ENCODE peak calls at places on chromosome 21, in four cellular contexts. One of them, this sample, is unnamed.

GRCh38 chr21:17610862-17611261 is 1.8 kb downstream of the BTG3 start:
- DNase-seq in substantia nigra: no peak
- DNase-seq in right cardiac atrium: no peak
- DNase-seq in stimulated activated CD4-positive, alpha-beta T cell treated with anti-CD3 and anti-CD28 coated beads, Interleukin-2, amount 100 ng/mL, for 48 hours: no peak
- DNase-seq in this sample: no peak

GRCh38 chr21:32329331-32329730 is 30.7 kb downstream of the MRAP start:
- DNase-seq in substantia nigra: no peak
- DNase-seq in right cardiac atrium: no peak
- DNase-seq in stimulated activated CD4-positive, alpha-beta T cell treated with anti-CD3 and anti-CD28 coated beads, Interleukin-2, amount 100 ng/mL, for 48 hours: no peak
- DNase-seq in this sample: no peak

GRCh38 chr21:17775431-17776126 is 43.6 kb downstream of the C21orf91 start:
- DNase-seq in substantia nigra: no peak
- DNase-seq in right cardiac atrium: no peak
- DNase-seq in stimulated activated CD4-positive, alpha-beta T cell treated with anti-CD3 and anti-CD28 coated beads, Interleukin-2, amount 100 ng/mL, for 48 hours: no peak
- DNase-seq in this sample: peak

GRCh38 chr21:45971487-45972352 is 9.8 kb upstream of the COL6A1 start:
- DNase-seq in substantia nigra: no peak
- DNase-seq in right cardiac atrium: peak
- DNase-seq in stimulated activated CD4-positive, alpha-beta T cell treated with anti-CD3 and anti-CD28 coated beads, Interleukin-2, amount 100 ng/mL, for 48 hours: no peak
- DNase-seq in this sample: peak

GRCh38 chr21:38699048-38699447 is 106.7 kb upstream of the ETS2 start:
- DNase-seq in substantia nigra: no peak
- DNase-seq in right cardiac atrium: no peak
- DNase-seq in stimulated activated CD4-positive, alpha-beta T cell treated with anti-CD3 and anti-CD28 coated beads, Interleukin-2, amount 100 ng/mL, for 48 hours: no peak
- DNase-seq in this sample: no peak

GRCh38 chr21:43771698-43772367 is 4.3 kb downstream of the CSTB start:
- DNase-seq in substantia nigra: no peak
- DNase-seq in right cardiac atrium: no peak
- DNase-seq in stimulated activated CD4-positive, alpha-beta T cell treated with anti-CD3 and anti-CD28 coated beads, Interleukin-2, amount 100 ng/mL, for 48 hours: no peak
- DNase-seq in this sample: no peak

GRCh38 chr21:28247454-28248020 is 745.1 kb downstream of the LTN1 start:
- DNase-seq in substantia nigra: no peak
- DNase-seq in right cardiac atrium: no peak
- DNase-seq in stimulated activated CD4-positive, alpha-beta T cell treated with anti-CD3 and anti-CD28 coated beads, Interleukin-2, amount 100 ng/mL, for 48 hours: no peak
- DNase-seq in this sample: no peak

GRCh38 chr21:15848632-15849031 is 118.8 kb downstream of the USP25 start:
- DNase-seq in substantia nigra: no peak
- DNase-seq in right cardiac atrium: no peak
- DNase-seq in stimulated activated CD4-positive, alpha-beta T cell treated with anti-CD3 and anti-CD28 coated beads, Interleukin-2, amount 100 ng/mL, for 48 hours: no peak
- DNase-seq in this sample: no peak

GRCh38 chr21:16979574-16979973 is 533.3 kb upstream of the CXADR start:
- DNase-seq in substantia nigra: no peak
- DNase-seq in right cardiac atrium: no peak
- DNase-seq in stimulated activated CD4-positive, alpha-beta T cell treated with anti-CD3 and anti-CD28 coated beads, Interleukin-2, amount 100 ng/mL, for 48 hours: no peak
- DNase-seq in this sample: no peak

GRCh38 chr21:33674226-33674625 is 31.9 kb downstream of the ITSN1 start:
- DNase-seq in substantia nigra: no peak
- DNase-seq in right cardiac atrium: no peak
- DNase-seq in stimulated activated CD4-positive, alpha-beta T cell treated with anti-CD3 and anti-CD28 coated beads, Interleukin-2, amount 100 ng/mL, for 48 hours: no peak
- DNase-seq in this sample: no peak

GRCh38 chr21:35147439-35147838 is 98.3 kb upstream of the RUNX1 start:
- DNase-seq in substantia nigra: no peak
- DNase-seq in right cardiac atrium: no peak
- DNase-seq in stimulated activated CD4-positive, alpha-beta T cell treated with anti-CD3 and anti-CD28 coated beads, Interleukin-2, amount 100 ng/mL, for 48 hours: no peak
- DNase-seq in this sample: no peak

GRCh38 chr21:37916795-37917142 is 512 bp upstream of the KCNJ6 start:
- DNase-seq in substantia nigra: no peak
- DNase-seq in right cardiac atrium: no peak
- DNase-seq in stimulated activated CD4-positive, alpha-beta T cell treated with anti-CD3 and anti-CD28 coated beads, Interleukin-2, amount 100 ng/mL, for 48 hours: no peak
- DNase-seq in this sample: no peak

GRCh38 chr21:32192291-32192690 is 86.6 kb downstream of the MIS18A start:
- DNase-seq in substantia nigra: no peak
- DNase-seq in right cardiac atrium: no peak
- DNase-seq in stimulated activated CD4-positive, alpha-beta T cell treated with anti-CD3 and anti-CD28 coated beads, Interleukin-2, amount 100 ng/mL, for 48 hours: no peak
- DNase-seq in this sample: no peak

GRCh38 chr21:37164742-37165141 is 91.7 kb downstream of the TTC3 start:
- DNase-seq in substantia nigra: no peak
- DNase-seq in right cardiac atrium: no peak
- DNase-seq in stimulated activated CD4-positive, alpha-beta T cell treated with anti-CD3 and anti-CD28 coated beads, Interleukin-2, amount 100 ng/mL, for 48 hours: no peak
- DNase-seq in this sample: no peak

GRCh38 chr21:39676054-39676771 is 63.5 kb downstream of the B3GALT5 start:
- DNase-seq in substantia nigra: no peak
- DNase-seq in right cardiac atrium: no peak
- DNase-seq in stimulated activated CD4-positive, alpha-beta T cell treated with anti-CD3 and anti-CD28 coated beads, Interleukin-2, amount 100 ng/mL, for 48 hours: no peak
- DNase-seq in this sample: no peak

GRCh38 chr21:43866659-43867331 is 1.8 kb downstream of the AGPAT3 start:
- DNase-seq in substantia nigra: no peak
- DNase-seq in right cardiac atrium: no peak
- DNase-seq in stimulated activated CD4-positive, alpha-beta T cell treated with anti-CD3 and anti-CD28 coated beads, Interleukin-2, amount 100 ng/mL, for 48 hours: peak
- DNase-seq in this sample: no peak

GRCh38 chr21:34722684-34723300 is 54.0 kb downstream of the CLIC6 start:
- DNase-seq in substantia nigra: no peak
- DNase-seq in right cardiac atrium: no peak
- DNase-seq in stimulated activated CD4-positive, alpha-beta T cell treated with anti-CD3 and anti-CD28 coated beads, Interleukin-2, amount 100 ng/mL, for 48 hours: peak
- DNase-seq in this sample: peak

GRCh38 chr21:14675774-14676530 is 129.8 kb upstream of the SAMSN1 start:
- DNase-seq in substantia nigra: no peak
- DNase-seq in right cardiac atrium: no peak
- DNase-seq in stimulated activated CD4-positive, alpha-beta T cell treated with anti-CD3 and anti-CD28 coated beads, Interleukin-2, amount 100 ng/mL, for 48 hours: no peak
- DNase-seq in this sample: no peak

GRCh38 chr21:35390013-35390776 is 341.1 kb upstream of the RUNX1 start:
- DNase-seq in substantia nigra: no peak
- DNase-seq in right cardiac atrium: no peak
- DNase-seq in stimulated activated CD4-positive, alpha-beta T cell treated with anti-CD3 and anti-CD28 coated beads, Interleukin-2, amount 100 ng/mL, for 48 hours: no peak
- DNase-seq in this sample: no peak

GRCh38 chr21:26715878-26716506 is 129.2 kb downstream of the ADAMTS1 start:
- DNase-seq in substantia nigra: no peak
- DNase-seq in right cardiac atrium: no peak
- DNase-seq in stimulated activated CD4-positive, alpha-beta T cell treated with anti-CD3 and anti-CD28 coated beads, Interleukin-2, amount 100 ng/mL, for 48 hours: peak
- DNase-seq in this sample: no peak